ENCODE peak calls at places on chromosomes 13 and 19, in four cellular contexts. One of them, this sample, is unnamed.

GRCh38 chr13:35479223-35479536 is 2.7 kb upstream of the MAB21L1 start:
- DNase-seq in fibroblast of lung: no peak
- DNase-seq in mesendoderm: peak
- DNase-seq in A549: no peak
- DNase-seq in this sample: no peak

GRCh38 chr13:76711515-76712182 is 174.6 kb downstream of the KCTD12 start:
- DNase-seq in fibroblast of lung: peak
- DNase-seq in mesendoderm: no peak
- DNase-seq in A549: no peak
- DNase-seq in this sample: no peak

GRCh38 chr13:57629821-57630235 is 1.7 kb upstream of the PCDH17 start:
- DNase-seq in fibroblast of lung: peak
- DNase-seq in mesendoderm: peak
- DNase-seq in A549: no peak
- DNase-seq in this sample: peak

GRCh38 chr13:26976336-26976735 is 195.3 kb downstream of the USP12 start:
- DNase-seq in fibroblast of lung: no peak
- DNase-seq in mesendoderm: no peak
- DNase-seq in A549: no peak
- DNase-seq in this sample: no peak

GRCh38 chr19:56720281-56720680 is 48.7 kb upstream of the ZNF835 start:
- DNase-seq in fibroblast of lung: no peak
- DNase-seq in mesendoderm: peak
- DNase-seq in A549: no peak
- DNase-seq in this sample: peak

GRCh38 chr13:83827338-83827737 is 54.9 kb downstream of the SLITRK1 start:
- DNase-seq in fibroblast of lung: no peak
- DNase-seq in mesendoderm: no peak
- DNase-seq in A549: no peak
- DNase-seq in this sample: no peak

GRCh38 chr13:23889598-23890224 is 511 bp upstream of the MIPEP start:
- DNase-seq in fibroblast of lung: no peak
- DNase-seq in mesendoderm: peak
- DNase-seq in A549: no peak
- DNase-seq in this sample: peak

GRCh38 chr13:96781141-96781540 is 213.1 kb downstream of the OXGR1 start:
- DNase-seq in fibroblast of lung: no peak
- DNase-seq in mesendoderm: no peak
- DNase-seq in A549: no peak
- DNase-seq in this sample: no peak

GRCh38 chr13:51629711-51630575 is 45.7 kb downstream of the WDFY2 start:
- DNase-seq in fibroblast of lung: no peak
- DNase-seq in mesendoderm: no peak
- DNase-seq in A549: no peak
- DNase-seq in this sample: no peak

GRCh38 chr13:44181938-44182337 is 191.7 kb upstream of the SERP2 start:
- DNase-seq in fibroblast of lung: no peak
- DNase-seq in mesendoderm: no peak
- DNase-seq in A549: no peak
- DNase-seq in this sample: no peak

GRCh38 chr19:956747-957451 is 27.2 kb upstream of the WDR18 start:
- DNase-seq in fibroblast of lung: peak
- DNase-seq in mesendoderm: peak
- DNase-seq in A549: no peak
- DNase-seq in this sample: peak

GRCh38 chr13:24221007-24221406 is 60.5 kb downstream of the SPATA13 start:
- DNase-seq in fibroblast of lung: no peak
- DNase-seq in mesendoderm: no peak
- DNase-seq in A549: peak
- DNase-seq in this sample: no peak

GRCh38 chr13:85406269-85406975 is 392.8 kb downstream of the SLITRK6 start:
- DNase-seq in fibroblast of lung: no peak
- DNase-seq in mesendoderm: no peak
- DNase-seq in A549: no peak
- DNase-seq in this sample: no peak

GRCh38 chr13:97425570-97425969 is 8.4 kb upstream of the RAP2A start:
- DNase-seq in fibroblast of lung: no peak
- DNase-seq in mesendoderm: no peak
- DNase-seq in A549: no peak
- DNase-seq in this sample: no peak

GRCh38 chr13:113771709-113772331 is 12.8 kb downstream of the TMEM255B start:
- DNase-seq in fibroblast of lung: peak
- DNase-seq in mesendoderm: no peak
- DNase-seq in A549: no peak
- DNase-seq in this sample: no peak

GRCh38 chr13:97125051-97125809 is 96.9 kb upstream of the MBNL2 start:
- DNase-seq in fibroblast of lung: peak
- DNase-seq in mesendoderm: peak
- DNase-seq in A549: no peak
- DNase-seq in this sample: no peak

GRCh38 chr13:102405499-102406079 is 3.7 kb upstream of the FGF14 start:
- DNase-seq in fibroblast of lung: peak
- DNase-seq in mesendoderm: peak
- DNase-seq in A549: no peak
- DNase-seq in this sample: peak

GRCh38 chr13:85386424-85386823 is 412.8 kb downstream of the SLITRK6 start:
- DNase-seq in fibroblast of lung: no peak
- DNase-seq in mesendoderm: peak
- DNase-seq in A549: no peak
- DNase-seq in this sample: peak

GRCh38 chr13:20851844-20852402 is 50.6 kb downstream of the XPO4 start:
- DNase-seq in fibroblast of lung: peak
- DNase-seq in mesendoderm: no peak
- DNase-seq in A549: no peak
- DNase-seq in this sample: no peak

GRCh38 chr13:48849515-48849914 is 126.2 kb upstream of the FNDC3A start:
- DNase-seq in fibroblast of lung: no peak
- DNase-seq in mesendoderm: peak
- DNase-seq in A549: no peak
- DNase-seq in this sample: no peak

GRCh38 chr13:110216403-110217041 is 90.4 kb downstream of the COL4A1 start:
- DNase-seq in fibroblast of lung: peak
- DNase-seq in mesendoderm: no peak
- DNase-seq in A549: no peak
- DNase-seq in this sample: no peak

GRCh38 chr19:42409477-42409876 is 17.7 kb downstream of the LIPE start:
- DNase-seq in fibroblast of lung: peak
- DNase-seq in mesendoderm: no peak
- DNase-seq in A549: no peak
- DNase-seq in this sample: no peak

GRCh38 chr19:45577111-45577905 is 7.3 kb downstream of the OPA3 start:
- DNase-seq in fibroblast of lung: peak
- DNase-seq in mesendoderm: peak
- DNase-seq in A549: peak
- DNase-seq in this sample: no peak

GRCh38 chr13:103430368-103430767 is 364.2 kb upstream of the SLC10A2 start:
- DNase-seq in fibroblast of lung: no peak
- DNase-seq in mesendoderm: no peak
- DNase-seq in A549: no peak
- DNase-seq in this sample: no peak

GRCh38 chr13:46140044-46140443 is 35.2 kb upstream of the CPB2 start:
- DNase-seq in fibroblast of lung: no peak
- DNase-seq in mesendoderm: no peak
- DNase-seq in A549: no peak
- DNase-seq in this sample: no peak

GRCh38 chr13:84607614-84608013 is 725.3 kb upstream of the SLITRK1 start:
- DNase-seq in fibroblast of lung: peak
- DNase-seq in mesendoderm: no peak
- DNase-seq in A549: no peak
- DNase-seq in this sample: no peak

GRCh38 chr19:15280915-15281683 is 48.9 kb upstream of the EPHX3 start:
- DNase-seq in fibroblast of lung: peak
- DNase-seq in mesendoderm: peak
- DNase-seq in A549: no peak
- DNase-seq in this sample: peak

GRCh38 chr19:40590464-40591265 is 10.5 kb upstream of the LTBP4 start:
- DNase-seq in fibroblast of lung: no peak
- DNase-seq in mesendoderm: no peak
- DNase-seq in A549: no peak
- DNase-seq in this sample: no peak

GRCh38 chr13:74452176-74452575 is 318.0 kb upstream of the KLF12 start:
- DNase-seq in fibroblast of lung: no peak
- DNase-seq in mesendoderm: no peak
- DNase-seq in A549: no peak
- DNase-seq in this sample: no peak

DNA sequence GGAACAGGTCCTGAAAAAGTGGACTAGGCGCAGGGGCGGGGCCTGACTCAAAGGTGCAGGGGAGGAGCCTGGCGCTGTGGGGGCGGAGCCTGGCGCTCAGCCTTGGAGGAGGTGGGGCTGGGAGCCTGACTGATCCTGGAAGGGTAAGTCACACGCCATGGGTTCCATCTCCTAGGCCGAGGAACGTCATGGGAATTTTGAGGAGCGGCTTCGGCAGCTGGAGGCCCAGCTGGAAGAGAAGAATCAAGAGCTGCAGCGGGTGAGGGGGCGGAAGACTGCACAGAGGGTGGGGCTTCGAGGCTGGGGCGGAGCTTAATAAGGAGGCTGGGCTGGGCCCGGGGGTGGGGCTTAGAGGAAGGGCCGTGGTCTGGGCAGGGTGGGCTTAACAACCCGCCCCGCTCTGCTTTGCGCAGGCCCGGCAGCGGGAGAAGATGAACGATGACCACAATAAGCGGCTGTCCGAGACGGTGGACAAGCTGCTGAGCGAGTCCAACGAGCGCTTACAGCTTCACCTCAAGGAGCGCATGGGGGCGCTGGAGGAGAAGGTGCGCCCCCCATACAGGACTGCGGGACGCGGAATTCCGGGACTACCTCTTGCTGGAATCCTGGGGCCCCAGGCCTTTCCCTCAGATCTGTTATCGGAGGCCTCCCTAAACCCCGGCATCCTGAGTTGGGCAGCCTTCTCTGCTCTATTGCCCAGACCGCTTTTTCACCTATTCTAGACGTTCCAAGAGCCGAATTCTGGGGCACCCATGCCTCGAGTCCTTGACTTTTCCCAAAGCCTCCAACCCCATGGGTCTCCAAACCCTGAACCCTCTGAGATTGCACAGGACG is 14.5 kb downstream of the PPFIA3 start:
- DNase-seq in fibroblast of lung: peak
- DNase-seq in mesendoderm: peak
- DNase-seq in A549: peak
- DNase-seq in this sample: no peak
- H3K4me2 ChIP-seq in fibroblast of lung: no peak
- H3K4me2 ChIP-seq in mesendoderm: no peak
- H3K4me2 ChIP-seq in A549: peak
- H3K4me2 ChIP-seq in this sample: peak

DNA sequence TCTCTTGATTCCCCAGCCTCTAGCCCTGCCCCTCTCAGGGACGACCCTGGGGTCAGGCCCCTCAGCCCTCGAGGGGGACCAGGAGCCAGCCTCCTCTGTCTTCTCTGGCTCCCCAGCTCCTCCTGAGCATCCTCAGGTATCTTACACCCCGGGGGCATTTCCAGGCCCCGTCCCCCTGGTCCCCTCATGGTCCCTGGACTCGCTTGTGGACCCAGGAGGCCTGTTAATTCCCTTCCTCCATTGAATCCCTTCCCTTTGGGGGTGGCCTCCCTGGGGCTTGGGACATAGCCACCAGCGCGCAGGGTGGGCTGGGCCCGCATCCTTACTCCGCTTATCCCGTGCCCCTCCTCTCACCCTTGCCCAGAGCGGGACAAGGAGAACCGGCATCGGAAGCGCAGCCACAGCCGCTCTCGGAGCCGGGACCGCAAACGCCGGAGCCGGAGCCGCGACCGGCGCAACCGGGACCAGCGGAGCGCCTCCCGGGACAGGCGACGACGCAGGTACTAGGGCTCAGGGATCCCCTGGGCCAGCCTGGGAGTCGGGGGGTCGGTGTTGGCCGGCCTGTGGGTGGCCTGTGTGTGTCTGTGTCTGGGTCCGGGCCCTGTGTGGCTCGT is 4.1 kb downstream of the U2AF2 start:
- DNase-seq in fibroblast of lung: no peak
- DNase-seq in mesendoderm: no peak
- DNase-seq in A549: no peak
- DNase-seq in this sample: no peak
- H3K4me2 ChIP-seq in fibroblast of lung: no peak
- H3K4me2 ChIP-seq in mesendoderm: no peak
- H3K4me2 ChIP-seq in A549: peak
- H3K4me2 ChIP-seq in this sample: no peak

GRCh38 chr19:50723735-50724521 is 764 bp downstream of the CLEC11A start:
- DNase-seq in fibroblast of lung: no peak
- DNase-seq in mesendoderm: no peak
- DNase-seq in A549: no peak
- DNase-seq in this sample: no peak

GRCh38 chr19:50722248-50723013 is 733 bp upstream of the CLEC11A start:
- DNase-seq in fibroblast of lung: no peak
- DNase-seq in mesendoderm: no peak
- DNase-seq in A549: no peak
- DNase-seq in this sample: no peak

GRCh38 chr19:50721441-50722137 is 1.6 kb upstream of the CLEC11A start:
- DNase-seq in fibroblast of lung: no peak
- DNase-seq in mesendoderm: no peak
- DNase-seq in A549: no peak
- DNase-seq in this sample: no peak

GRCh38 chr19:50724522-50725217 is 1.5 kb downstream of the CLEC11A start:
- DNase-seq in fibroblast of lung: peak
- DNase-seq in mesendoderm: peak
- DNase-seq in A549: peak
- DNase-seq in this sample: peak

DNA sequence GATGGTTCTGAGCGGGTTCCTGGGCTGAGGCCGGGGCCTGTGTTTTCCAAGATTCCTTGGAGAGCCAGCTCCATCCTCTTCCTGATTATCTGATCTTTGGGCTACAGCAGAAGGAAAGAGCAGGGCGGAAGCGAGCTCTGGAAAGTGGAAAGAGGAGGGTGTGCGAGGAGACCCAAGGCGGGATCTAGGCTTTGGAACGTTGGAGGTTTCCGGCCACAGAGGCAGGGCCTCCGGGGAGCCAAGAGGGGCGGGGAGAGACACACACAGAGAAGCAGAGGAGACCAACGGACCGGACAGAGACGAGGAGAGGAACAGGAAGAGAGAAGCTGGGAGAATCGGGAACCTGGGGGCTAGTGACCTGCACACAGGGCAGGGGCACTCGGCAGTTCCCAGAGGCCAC is at the start of gene CLEC11A:
- DNase-seq in fibroblast of lung: peak
- DNase-seq in mesendoderm: peak
- DNase-seq in A549: no peak
- DNase-seq in this sample: no peak
- H3K4me2 ChIP-seq in fibroblast of lung: peak
- H3K4me2 ChIP-seq in mesendoderm: peak
- H3K4me2 ChIP-seq in A549: peak
- H3K4me2 ChIP-seq in this sample: peak

DNA sequence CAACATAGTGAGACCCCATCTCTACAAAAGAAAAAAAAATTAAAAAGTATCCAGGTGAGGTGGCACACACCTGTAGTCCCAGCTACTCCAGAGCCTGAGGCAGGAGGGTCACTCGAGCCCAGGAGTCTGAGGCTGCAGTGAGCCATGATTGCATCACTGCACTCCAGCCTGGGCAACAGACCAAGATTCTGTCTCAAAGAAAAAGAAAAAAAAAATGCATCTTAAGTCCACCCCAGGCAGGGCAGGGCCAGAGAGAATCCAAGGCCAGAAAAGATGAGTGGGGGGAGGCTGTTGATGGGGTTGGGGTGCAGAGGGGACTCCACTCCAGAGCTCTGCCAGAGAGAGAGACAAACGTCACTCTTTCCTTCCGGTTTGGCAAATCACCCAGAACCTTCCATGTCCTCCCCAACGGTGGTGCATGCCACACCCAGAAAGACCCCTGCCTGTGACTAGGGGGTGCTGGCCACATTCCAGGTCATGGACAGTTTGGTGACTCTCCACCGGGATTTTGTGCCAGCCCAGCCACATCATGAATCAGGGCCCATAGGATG is 431 bp downstream of the FUT3 start:
- DNase-seq in fibroblast of lung: peak
- DNase-seq in mesendoderm: no peak
- DNase-seq in A549: no peak
- DNase-seq in this sample: no peak
- H3K4me2 ChIP-seq in fibroblast of lung: no peak
- H3K4me2 ChIP-seq in mesendoderm: no peak
- H3K4me2 ChIP-seq in A549: peak
- H3K4me2 ChIP-seq in this sample: no peak